ENCODE peak calls at places on chromosome 21, in six cellular contexts. A, M, G, X, T and D are unnamed samples.

GRCh38 chr21:37642493-37642892 is 273.8 kb downstream of the KCNJ6 start:
- DNase-seq in A (no peak), X (no peak), G (no peak), M (no peak), T (no peak), D (peak)

GRCh38 chr21:42093991-42094417 is 22.9 kb downstream of the UMODL1 start:
- DNase-seq in T (peak), M (peak), X (no peak), A (peak), G (no peak), D (no peak)

GRCh38 chr21:18384771-18385170 is 18.8 kb downstream of the TMPRSS15 start:
- DNase-seq in G (no peak), A (no peak), M (no peak), X (no peak), T (no peak), D (no peak)

GRCh38 chr21:42463861-42464515 is 32.0 kb downstream of the RSPH1 start:
- DNase-seq in T (no peak), M (no peak), A (peak), G (no peak), X (peak), D (peak)

GRCh38 chr21:45303111-45303615 is 15.5 kb upstream of the POFUT2 start:
- DNase-seq in G (no peak), X (no peak), A (peak), T (no peak), M (peak), D (no peak)

GRCh38 chr21:16588433-16588860 is 858.7 kb downstream of the USP25 start:
- DNase-seq in G (no peak), A (peak), X (no peak), T (peak), M (peak), D (no peak)

GRCh38 chr21:16124397-16125130 is 394.8 kb downstream of the USP25 start:
- DNase-seq in A (no peak), G (no peak), X (no peak), M (no peak), T (no peak), D (no peak)

GRCh38 chr21:24395320-24395933 is 1211.9 kb downstream of the MRPL39 start:
- DNase-seq in G (no peak), T (no peak), X (no peak), M (no peak), A (no peak), D (no peak)

GRCh38 chr21:27036736-27037301 is 69.9 kb upstream of the ADAMTS5 start:
- DNase-seq in T (no peak), X (no peak), G (no peak), M (no peak), A (no peak), D (no peak)

GRCh38 chr21:14453339-14453738 is 70.4 kb upstream of the HSPA13 start:
- DNase-seq in X (no peak), A (no peak), M (no peak), T (no peak), G (peak), D (peak)

GRCh38 chr21:42627527-42628289 is 25.7 kb upstream of the PDE9A start:
- DNase-seq in G (no peak), T (no peak), M (peak), X (no peak), A (no peak), D (no peak)

GRCh38 chr21:35027558-35028450 is 21.3 kb downstream of the RUNX1 start:
- DNase-seq in M (no peak), X (no peak), T (no peak), G (no peak), A (no peak), D (no peak)

GRCh38 chr21:36518883-36519492 is 39.1 kb upstream of the CLDN14 start:
- DNase-seq in M (no peak), X (no peak), A (no peak), G (no peak), T (no peak), D (no peak)

GRCh38 chr21:21806711-21807597 is 808.7 kb downstream of the NCAM2 start:
- DNase-seq in G (no peak), M (no peak), X (no peak), A (no peak), T (no peak), D (no peak)

GRCh38 chr21:38342734-38343133 is 85.9 kb downstream of the KCNJ15 start:
- DNase-seq in X (no peak), G (no peak), T (no peak), M (no peak), A (peak), D (no peak)

GRCh38 chr21:42799948-42800347 is 79.4 kb downstream of the WDR4 start:
- DNase-seq in A (no peak), T (no peak), X (no peak), M (no peak), G (no peak), D (no peak)

GRCh38 chr21:42833859-42834729 is 45.2 kb downstream of the WDR4 start:
- DNase-seq in T (no peak), G (no peak), X (no peak), A (no peak), M (peak), D (no peak)